ENCODE peak calls at places on chromosomes 5 and 9, in six cellular contexts. One of them, this sample, is unnamed.

GRCh38 chr9:121989010-121989409 is 104.1 kb downstream of the TTLL11 start:
- DNase-seq in AG04450: no peak
- DNase-seq in head of caudate nucleus: no peak
- DNase-seq in stimulated activated CD4-positive, alpha-beta T cell treated with anti-CD3 and anti-CD28 coated beads, Interleukin-2, amount 100 ng/mL, for 24 hours: no peak
- DNase-seq in AML-193: no peak
- DNase-seq in posterior cingulate gyrus: peak; percentile 83
- DNase-seq in this sample: no peak

GRCh38 chr9:133979124-133979920 is 12.8 kb downstream of the VAV2 start:
- DNase-seq in posterior cingulate gyrus: peak; percentile 84
- DNase-seq in head of caudate nucleus: no peak
- DNase-seq in AG04450: no peak
- DNase-seq in AML-193: no peak
- DNase-seq in stimulated activated CD4-positive, alpha-beta T cell treated with anti-CD3 and anti-CD28 coated beads, Interleukin-2, amount 100 ng/mL, for 24 hours: no peak
- DNase-seq in this sample: peak; percentile 54

GRCh38 chr9:37976714-37977477 is 73.0 kb upstream of the SLC25A51 start:
- DNase-seq in posterior cingulate gyrus: peak; percentile 77
- DNase-seq in AML-193: no peak
- DNase-seq in head of caudate nucleus: no peak
- DNase-seq in AG04450: peak; percentile 82
- DNase-seq in stimulated activated CD4-positive, alpha-beta T cell treated with anti-CD3 and anti-CD28 coated beads, Interleukin-2, amount 100 ng/mL, for 24 hours: no peak
- DNase-seq in this sample: peak; percentile 76

GRCh38 chr9:136835162-136835931 is 6.9 kb upstream of the AJM1 start:
- DNase-seq in AG04450: no peak
- DNase-seq in head of caudate nucleus: no peak
- DNase-seq in posterior cingulate gyrus: no peak
- DNase-seq in AML-193: no peak
- DNase-seq in stimulated activated CD4-positive, alpha-beta T cell treated with anti-CD3 and anti-CD28 coated beads, Interleukin-2, amount 100 ng/mL, for 24 hours: no peak
- DNase-seq in this sample: no peak

GRCh38 chr5:150647275-150648251 is 7.1 kb downstream of the SYNPO start:
- DNase-seq in head of caudate nucleus: no peak
- DNase-seq in AG04450: no peak
- DNase-seq in AML-193: no peak
- DNase-seq in posterior cingulate gyrus: no peak
- DNase-seq in stimulated activated CD4-positive, alpha-beta T cell treated with anti-CD3 and anti-CD28 coated beads, Interleukin-2, amount 100 ng/mL, for 24 hours: no peak
- DNase-seq in this sample: peak; percentile 85

GRCh38 chr9:132383462-132383883 is 23.2 kb downstream of the TTF1 start:
- DNase-seq in stimulated activated CD4-positive, alpha-beta T cell treated with anti-CD3 and anti-CD28 coated beads, Interleukin-2, amount 100 ng/mL, for 24 hours: no peak
- DNase-seq in AML-193: no peak
- DNase-seq in AG04450: no peak
- DNase-seq in posterior cingulate gyrus: no peak
- DNase-seq in head of caudate nucleus: no peak
- DNase-seq in this sample: no peak

GRCh38 chr9:97873877-97874276 is 20.9 kb downstream of the FOXE1 start:
- DNase-seq in stimulated activated CD4-positive, alpha-beta T cell treated with anti-CD3 and anti-CD28 coated beads, Interleukin-2, amount 100 ng/mL, for 24 hours: no peak
- DNase-seq in head of caudate nucleus: no peak
- DNase-seq in AG04450: no peak
- DNase-seq in posterior cingulate gyrus: no peak
- DNase-seq in AML-193: no peak
- DNase-seq in this sample: no peak

GRCh38 chr9:2583308-2584013 is 38.1 kb upstream of the VLDLR start:
- DNase-seq in stimulated activated CD4-positive, alpha-beta T cell treated with anti-CD3 and anti-CD28 coated beads, Interleukin-2, amount 100 ng/mL, for 24 hours: no peak
- DNase-seq in head of caudate nucleus: no peak
- DNase-seq in AG04450: no peak
- DNase-seq in AML-193: no peak
- DNase-seq in posterior cingulate gyrus: peak; percentile 61
- DNase-seq in this sample: no peak

GRCh38 chr9:95770653-95771131 is 104.8 kb upstream of the ERCC6L2 start:
- DNase-seq in stimulated activated CD4-positive, alpha-beta T cell treated with anti-CD3 and anti-CD28 coated beads, Interleukin-2, amount 100 ng/mL, for 24 hours: no peak
- DNase-seq in AML-193: no peak
- DNase-seq in AG04450: no peak
- DNase-seq in head of caudate nucleus: no peak
- DNase-seq in posterior cingulate gyrus: no peak
- DNase-seq in this sample: no peak

GRCh38 chr5:140633081-140633471 is at the start of gene CD14:
- DNase-seq in head of caudate nucleus: peak; percentile 43
- DNase-seq in stimulated activated CD4-positive, alpha-beta T cell treated with anti-CD3 and anti-CD28 coated beads, Interleukin-2, amount 100 ng/mL, for 24 hours: no peak
- DNase-seq in posterior cingulate gyrus: peak; percentile 82
- DNase-seq in AG04450: no peak
- DNase-seq in AML-193: no peak
- DNase-seq in this sample: peak; percentile 84

GRCh38 chr9:89177401-89178161 is 1.0 kb downstream of the SHC3 start:
- DNase-seq in AML-193: no peak
- DNase-seq in stimulated activated CD4-positive, alpha-beta T cell treated with anti-CD3 and anti-CD28 coated beads, Interleukin-2, amount 100 ng/mL, for 24 hours: no peak
- DNase-seq in head of caudate nucleus: peak; percentile 27
- DNase-seq in posterior cingulate gyrus: peak; percentile 87
- DNase-seq in AG04450: no peak
- DNase-seq in this sample: no peak

GRCh38 chr9:71349218-71349617 is 227.8 kb upstream of the TRPM3 start:
- DNase-seq in AML-193: no peak
- DNase-seq in stimulated activated CD4-positive, alpha-beta T cell treated with anti-CD3 and anti-CD28 coated beads, Interleukin-2, amount 100 ng/mL, for 24 hours: no peak
- DNase-seq in AG04450: no peak
- DNase-seq in head of caudate nucleus: no peak
- DNase-seq in posterior cingulate gyrus: no peak
- DNase-seq in this sample: no peak